ENCODE peak calls at places on chromosome 2, in nine cellular contexts. One of them, this sample, is unnamed.

GRCh38 chr2:51722311-51722710 is 690.4 kb upstream of the NRXN1 start:
- DNase-seq in H54: no peak
- DNase-seq in GM12878: no peak
- DNase-seq in K562: no peak
- DNase-seq in erythroblast: no peak
- DNase-seq in body of pancreas: no peak
- DNase-seq in testis: no peak
- DNase-seq in ovary: no peak
- DNase-seq in spleen: no peak
- DNase-seq in this sample: no peak

GRCh38 chr2:16755377-16755776 is 89.7 kb upstream of the CYRIA start:
- DNase-seq in H54: no peak
- DNase-seq in GM12878: no peak
- DNase-seq in K562: no peak
- DNase-seq in erythroblast: no peak
- DNase-seq in body of pancreas: peak; percentile 14
- DNase-seq in testis: no peak
- DNase-seq in ovary: no peak
- DNase-seq in spleen: no peak
- DNase-seq in this sample: no peak

GRCh38 chr2:85433511-85434089 is 15.1 kb downstream of the SH2D6 start:
- DNase-seq in H54: peak; percentile 88
- DNase-seq in GM12878: no peak
- DNase-seq in K562: no peak
- DNase-seq in erythroblast: peak; percentile 81
- DNase-seq in body of pancreas: peak; percentile 82
- DNase-seq in testis: peak; percentile 90
- DNase-seq in ovary: peak; percentile 92
- DNase-seq in spleen: no peak
- DNase-seq in this sample: no peak

GRCh38 chr2:200399046-200399445 is 92.6 kb downstream of the SPATS2L start:
- DNase-seq in H54: no peak
- DNase-seq in GM12878: no peak
- DNase-seq in K562: no peak
- DNase-seq in erythroblast: no peak
- DNase-seq in body of pancreas: no peak
- DNase-seq in testis: no peak
- DNase-seq in ovary: no peak
- DNase-seq in spleen: no peak
- DNase-seq in this sample: no peak

GRCh38 chr2:168396131-168396530 is 59.9 kb upstream of the CERS6 start:
- DNase-seq in H54: no peak
- DNase-seq in GM12878: no peak
- DNase-seq in K562: no peak
- DNase-seq in erythroblast: no peak
- DNase-seq in body of pancreas: no peak
- DNase-seq in testis: no peak
- DNase-seq in ovary: no peak
- DNase-seq in spleen: no peak
- DNase-seq in this sample: no peak

GRCh38 chr2:18814387-18814786 is 225.0 kb upstream of the NT5C1B start:
- DNase-seq in H54: no peak
- DNase-seq in GM12878: no peak
- DNase-seq in K562: no peak
- DNase-seq in erythroblast: no peak
- DNase-seq in body of pancreas: no peak
- DNase-seq in testis: no peak
- DNase-seq in ovary: no peak
- DNase-seq in spleen: no peak
- DNase-seq in this sample: no peak

GRCh38 chr2:148096012-148096411 is 75.1 kb downstream of the MBD5 start:
- DNase-seq in H54: no peak
- DNase-seq in GM12878: no peak
- DNase-seq in K562: no peak
- DNase-seq in erythroblast: no peak
- DNase-seq in body of pancreas: no peak
- DNase-seq in testis: no peak
- DNase-seq in ovary: no peak
- DNase-seq in spleen: no peak
- DNase-seq in this sample: no peak

GRCh38 chr2:16900405-16901025 is 234.9 kb upstream of the CYRIA start:
- DNase-seq in H54: no peak
- DNase-seq in GM12878: no peak
- DNase-seq in K562: peak; percentile 10
- DNase-seq in erythroblast: peak; percentile 50
- DNase-seq in body of pancreas: peak; percentile 59
- DNase-seq in testis: peak; percentile 22
- DNase-seq in ovary: no peak
- DNase-seq in spleen: no peak
- DNase-seq in this sample: peak; percentile 71

GRCh38 chr2:73268831-73269685 is 15.2 kb downstream of the FBXO41 start:
- DNase-seq in H54: no peak
- DNase-seq in GM12878: no peak
- DNase-seq in K562: no peak
- DNase-seq in erythroblast: no peak
- DNase-seq in body of pancreas: peak; percentile 81
- DNase-seq in testis: peak; percentile 63
- DNase-seq in ovary: no peak
- DNase-seq in spleen: peak; percentile 89
- DNase-seq in this sample: no peak

GRCh38 chr2:196242131-196242620 is 70.8 kb upstream of the STK17B start:
- DNase-seq in H54: no peak
- DNase-seq in GM12878: peak; percentile 94
- DNase-seq in K562: no peak
- DNase-seq in erythroblast: no peak
- DNase-seq in body of pancreas: no peak
- DNase-seq in testis: no peak
- DNase-seq in ovary: no peak
- DNase-seq in spleen: peak; percentile 80
- DNase-seq in this sample: peak; percentile 98

GRCh38 chr2:23441414-23441813 is 56.4 kb downstream of the KLHL29 start:
- DNase-seq in H54: no peak
- DNase-seq in GM12878: no peak
- DNase-seq in K562: no peak
- DNase-seq in erythroblast: no peak
- DNase-seq in body of pancreas: no peak
- DNase-seq in testis: no peak
- DNase-seq in ovary: no peak
- DNase-seq in spleen: no peak
- DNase-seq in this sample: no peak

GRCh38 chr2:233418761-233419625 is 64.7 kb downstream of the DGKD start:
- DNase-seq in H54: no peak
- DNase-seq in GM12878: peak; percentile 62
- DNase-seq in K562: no peak
- DNase-seq in erythroblast: no peak
- DNase-seq in body of pancreas: no peak
- DNase-seq in testis: peak; percentile 12
- DNase-seq in ovary: no peak
- DNase-seq in spleen: peak; percentile 91
- DNase-seq in this sample: no peak

GRCh38 chr2:187869195-187869594 is 315.0 kb upstream of the TFPI start:
- DNase-seq in H54: no peak
- DNase-seq in GM12878: no peak
- DNase-seq in K562: no peak
- DNase-seq in erythroblast: no peak
- DNase-seq in body of pancreas: no peak
- DNase-seq in testis: no peak
- DNase-seq in ovary: no peak
- DNase-seq in spleen: no peak
- DNase-seq in this sample: no peak

GRCh38 chr2:28224648-28225471 is 167.8 kb upstream of the FOSL2 start:
- DNase-seq in H54: no peak
- DNase-seq in GM12878: no peak
- DNase-seq in K562: no peak
- DNase-seq in erythroblast: no peak
- DNase-seq in body of pancreas: no peak
- DNase-seq in testis: no peak
- DNase-seq in ovary: peak; percentile 45
- DNase-seq in spleen: no peak
- DNase-seq in this sample: no peak

GRCh38 chr2:129396980-129397599 is 582.4 kb upstream of the RAB6C start:
- DNase-seq in H54: no peak
- DNase-seq in GM12878: peak; percentile 21
- DNase-seq in K562: peak; percentile 14
- DNase-seq in erythroblast: peak; percentile 5
- DNase-seq in body of pancreas: peak; percentile 68
- DNase-seq in testis: peak; percentile 64
- DNase-seq in ovary: no peak
- DNase-seq in spleen: peak; percentile 47
- DNase-seq in this sample: peak; percentile 60

GRCh38 chr2:174614261-174614660 is 16.7 kb upstream of the WIPF1 start:
- DNase-seq in H54: no peak
- DNase-seq in GM12878: no peak
- DNase-seq in K562: no peak
- DNase-seq in erythroblast: no peak
- DNase-seq in body of pancreas: no peak
- DNase-seq in testis: no peak
- DNase-seq in ovary: no peak
- DNase-seq in spleen: no peak
- DNase-seq in this sample: no peak

GRCh38 chr2:161134547-161135518 is 25.4 kb upstream of the TANK start:
- DNase-seq in H54: peak; percentile 23
- DNase-seq in GM12878: no peak
- DNase-seq in K562: no peak
- DNase-seq in erythroblast: no peak
- DNase-seq in body of pancreas: peak; percentile 59
- DNase-seq in testis: no peak
- DNase-seq in ovary: peak; percentile 41
- DNase-seq in spleen: no peak
- DNase-seq in this sample: no peak

DNA sequence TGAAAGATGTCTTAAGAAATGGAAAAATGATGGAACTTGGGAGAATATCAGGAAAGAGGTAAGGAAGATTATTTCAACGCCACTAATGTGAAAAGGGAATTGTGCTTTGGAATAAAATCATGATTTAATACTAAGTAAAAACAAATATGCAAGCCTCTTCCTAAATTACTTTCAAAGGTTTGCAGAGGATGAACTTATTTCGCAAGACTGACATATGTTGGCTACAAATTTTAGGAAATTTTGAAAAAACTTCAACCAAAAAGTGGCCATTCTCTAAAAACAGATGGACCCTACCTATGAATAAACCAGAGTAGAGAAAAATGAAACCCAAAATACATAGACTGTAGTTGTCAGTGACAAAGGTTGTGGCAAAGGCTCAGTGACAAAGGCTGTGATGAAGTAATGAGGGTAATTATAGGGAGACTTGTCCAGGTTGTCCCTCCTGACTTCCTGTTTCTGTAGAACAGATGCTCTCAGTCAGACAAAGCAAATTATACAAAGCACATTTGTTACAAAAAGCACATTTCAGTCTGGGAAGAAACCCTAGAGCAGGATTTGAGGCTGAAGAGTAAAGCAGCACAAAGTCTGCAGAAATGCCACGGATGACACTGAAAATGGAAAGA is 39.5 kb downstream of the SFT2D3 start:
- DNase-seq in H54: no peak
- DNase-seq in GM12878: no peak
- DNase-seq in K562: no peak
- DNase-seq in erythroblast: no peak
- DNase-seq in body of pancreas: no peak
- DNase-seq in testis: no peak
- DNase-seq in ovary: no peak
- DNase-seq in spleen: no peak
- DNase-seq in this sample: peak; percentile 30
- TF ChIP-seq POLR2A in H54: no peak
- TF ChIP-seq POLR2A in GM12878: no peak
- TF ChIP-seq POLR2A in K562: no peak
- TF ChIP-seq POLR2A in erythroblast: no peak
- TF ChIP-seq POLR2A in body of pancreas: no peak
- TF ChIP-seq POLR2A in testis: no peak
- TF ChIP-seq POLR2A in ovary: no peak
- TF ChIP-seq POLR2A in spleen: no peak
- TF ChIP-seq POLR2A in this sample: no peak

GRCh38 chr2:100411841-100412292 is 5.6 kb downstream of the CHST10 start:
- DNase-seq in H54: no peak
- DNase-seq in GM12878: no peak
- DNase-seq in K562: no peak
- DNase-seq in erythroblast: no peak
- DNase-seq in body of pancreas: no peak
- DNase-seq in testis: no peak
- DNase-seq in ovary: no peak
- DNase-seq in spleen: no peak
- DNase-seq in this sample: no peak
- TF ChIP-seq POLR2A in H54: no peak
- TF ChIP-seq POLR2A in GM12878: no peak
- TF ChIP-seq POLR2A in K562: no peak
- TF ChIP-seq POLR2A in erythroblast: no peak
- TF ChIP-seq POLR2A in body of pancreas: no peak
- TF ChIP-seq POLR2A in testis: no peak
- TF ChIP-seq POLR2A in ovary: no peak
- TF ChIP-seq POLR2A in spleen: no peak
- TF ChIP-seq POLR2A in this sample: no peak

GRCh38 chr2:100270381-100271146 is 51.7 kb downstream of the LONRF2 start:
- DNase-seq in H54: no peak
- DNase-seq in GM12878: no peak
- DNase-seq in K562: no peak
- DNase-seq in erythroblast: no peak
- DNase-seq in body of pancreas: no peak
- DNase-seq in testis: no peak
- DNase-seq in ovary: peak; percentile 22
- DNase-seq in spleen: no peak
- DNase-seq in this sample: no peak

GRCh38 chr2:100269889-100270288 is 52.4 kb downstream of the LONRF2 start:
- DNase-seq in H54: no peak
- DNase-seq in GM12878: no peak
- DNase-seq in K562: no peak
- DNase-seq in erythroblast: no peak
- DNase-seq in body of pancreas: no peak
- DNase-seq in testis: no peak
- DNase-seq in ovary: peak; percentile 26
- DNase-seq in spleen: no peak
- DNase-seq in this sample: no peak

GRCh38 chr2:100266126-100266525 is 56.2 kb downstream of the LONRF2 start:
- DNase-seq in H54: no peak
- DNase-seq in GM12878: no peak
- DNase-seq in K562: no peak
- DNase-seq in erythroblast: no peak
- DNase-seq in body of pancreas: no peak
- DNase-seq in testis: no peak
- DNase-seq in ovary: no peak
- DNase-seq in spleen: no peak
- DNase-seq in this sample: no peak

GRCh38 chr2:100271210-100271609 is 51.1 kb downstream of the LONRF2 start:
- DNase-seq in H54: no peak
- DNase-seq in GM12878: no peak
- DNase-seq in K562: no peak
- DNase-seq in erythroblast: no peak
- DNase-seq in body of pancreas: no peak
- DNase-seq in testis: no peak
- DNase-seq in ovary: no peak
- DNase-seq in spleen: no peak
- DNase-seq in this sample: no peak

GRCh38 chr2:100268986-100269385 is 53.3 kb downstream of the LONRF2 start:
- DNase-seq in H54: no peak
- DNase-seq in GM12878: no peak
- DNase-seq in K562: no peak
- DNase-seq in erythroblast: no peak
- DNase-seq in body of pancreas: no peak
- DNase-seq in testis: no peak
- DNase-seq in ovary: peak; percentile 21
- DNase-seq in spleen: no peak
- DNase-seq in this sample: no peak
- TF ChIP-seq POLR2A in H54: no peak
- TF ChIP-seq POLR2A in GM12878: no peak
- TF ChIP-seq POLR2A in K562: no peak
- TF ChIP-seq POLR2A in erythroblast: no peak
- TF ChIP-seq POLR2A in body of pancreas: no peak
- TF ChIP-seq POLR2A in testis: no peak
- TF ChIP-seq POLR2A in ovary: no peak
- TF ChIP-seq POLR2A in spleen: no peak
- TF ChIP-seq POLR2A in this sample: no peak

GRCh38 chr2:189674374-189675112 is at the start of gene ANKAR:
- DNase-seq in H54: peak; percentile 81
- DNase-seq in GM12878: peak; percentile 36
- DNase-seq in K562: no peak
- DNase-seq in erythroblast: peak; percentile 92
- DNase-seq in body of pancreas: peak; percentile 94
- DNase-seq in testis: peak; percentile 92
- DNase-seq in ovary: peak; percentile 95
- DNase-seq in spleen: peak; percentile 98
- DNase-seq in this sample: peak; percentile 91
- TF ChIP-seq POLR2A in H54: peak; percentile 54
- TF ChIP-seq POLR2A in GM12878: peak; percentile 84
- TF ChIP-seq POLR2A in K562: no peak
- TF ChIP-seq POLR2A in erythroblast: peak; percentile 81
- TF ChIP-seq POLR2A in body of pancreas: peak; percentile 93
- TF ChIP-seq POLR2A in testis: no peak
- TF ChIP-seq POLR2A in ovary: peak; percentile 60
- TF ChIP-seq POLR2A in spleen: no peak
- TF ChIP-seq POLR2A in this sample: no peak